ENCODE peak calls at places on chromosomes 1 and 21, in seven cellular contexts. One of them, this sample, is unnamed. For H3K27me3, the result is how much of the 10 kb centered on the place peaks cover.

GRCh38 chr1:20194770-20195463 is 8.6 kb upstream of the PLA2G2C start:
- DNase-seq in dorsolateral prefrontal cortex: peak
- DNase-seq in IMR-90: peak
- DNase-seq in psoas muscle: peak
- DNase-seq in cardiac muscle cell: peak
- DNase-seq in sigmoid colon: peak
- DNase-seq in neural progenitor cell: peak
- DNase-seq in this sample: peak

GRCh38 chr1:32239790-32240139 is 7.3 kb upstream of the FAM167B start:
- DNase-seq in cardiac muscle cell: no peak
- DNase-seq in dorsolateral prefrontal cortex: no peak
- DNase-seq in sigmoid colon: peak
- DNase-seq in psoas muscle: peak
- DNase-seq in neural progenitor cell: no peak
- DNase-seq in IMR-90: no peak
- DNase-seq in this sample: no peak

GRCh38 chr1:237814319-237814924 is 76.3 kb downstream of the ZP4 start:
- DNase-seq in cardiac muscle cell: peak
- DNase-seq in neural progenitor cell: peak
- DNase-seq in dorsolateral prefrontal cortex: no peak
- DNase-seq in sigmoid colon: no peak
- DNase-seq in psoas muscle: no peak
- DNase-seq in IMR-90: peak
- DNase-seq in this sample: no peak

GRCh38 chr1:161324020-161324419 is 9.8 kb downstream of the SDHC start:
- DNase-seq in IMR-90: no peak
- DNase-seq in cardiac muscle cell: no peak
- DNase-seq in sigmoid colon: no peak
- DNase-seq in dorsolateral prefrontal cortex: no peak
- DNase-seq in neural progenitor cell: no peak
- DNase-seq in psoas muscle: no peak
- DNase-seq in this sample: no peak

GRCh38 chr1:30088594-30089556 is 634.5 kb downstream of the MATN1 start:
- DNase-seq in neural progenitor cell: no peak
- DNase-seq in psoas muscle: peak
- DNase-seq in sigmoid colon: no peak
- DNase-seq in IMR-90: no peak
- DNase-seq in cardiac muscle cell: peak
- DNase-seq in dorsolateral prefrontal cortex: no peak
- DNase-seq in this sample: no peak

GRCh38 chr1:89941110-89941770 is 53.7 kb upstream of the ZNF326 start:
- DNase-seq in neural progenitor cell: peak
- DNase-seq in IMR-90: no peak
- DNase-seq in cardiac muscle cell: no peak
- DNase-seq in psoas muscle: no peak
- DNase-seq in dorsolateral prefrontal cortex: no peak
- DNase-seq in sigmoid colon: no peak
- DNase-seq in this sample: no peak

GRCh38 chr1:53944469-53945182 is 873 bp downstream of the IFT25 start:
- DNase-seq in IMR-90: no peak
- DNase-seq in dorsolateral prefrontal cortex: no peak
- DNase-seq in sigmoid colon: no peak
- DNase-seq in neural progenitor cell: no peak
- DNase-seq in psoas muscle: no peak
- DNase-seq in cardiac muscle cell: peak
- DNase-seq in this sample: peak

GRCh38 chr1:153866045-153866850 is 56.5 kb downstream of the GATAD2B start:
- DNase-seq in sigmoid colon: no peak
- DNase-seq in IMR-90: peak
- DNase-seq in psoas muscle: no peak
- DNase-seq in dorsolateral prefrontal cortex: no peak
- DNase-seq in cardiac muscle cell: peak
- DNase-seq in neural progenitor cell: no peak
- DNase-seq in this sample: no peak

GRCh38 chr1:33818071-33818470 is 45.8 kb upstream of the HMGB4 start:
- DNase-seq in IMR-90: no peak
- DNase-seq in neural progenitor cell: no peak
- DNase-seq in cardiac muscle cell: no peak
- DNase-seq in dorsolateral prefrontal cortex: no peak
- DNase-seq in sigmoid colon: no peak
- DNase-seq in psoas muscle: no peak
- DNase-seq in this sample: no peak

GRCh38 chr1:41381691-41382530 is 20.7 kb downstream of the FOXO6 start:
- DNase-seq in IMR-90: no peak
- DNase-seq in psoas muscle: peak
- DNase-seq in sigmoid colon: peak
- DNase-seq in cardiac muscle cell: peak
- DNase-seq in dorsolateral prefrontal cortex: no peak
- DNase-seq in neural progenitor cell: peak
- DNase-seq in this sample: no peak

GRCh38 chr1:38512789-38513188 is 346.8 kb downstream of the RRAGC start:
- DNase-seq in dorsolateral prefrontal cortex: no peak
- DNase-seq in neural progenitor cell: no peak
- DNase-seq in sigmoid colon: no peak
- DNase-seq in psoas muscle: no peak
- DNase-seq in IMR-90: no peak
- DNase-seq in cardiac muscle cell: no peak
- DNase-seq in this sample: peak

GRCh38 chr1:198806861-198807260 is 168.0 kb downstream of the PTPRC start:
- DNase-seq in dorsolateral prefrontal cortex: no peak
- DNase-seq in psoas muscle: no peak
- DNase-seq in sigmoid colon: no peak
- DNase-seq in neural progenitor cell: no peak
- DNase-seq in cardiac muscle cell: no peak
- DNase-seq in IMR-90: no peak
- DNase-seq in this sample: no peak

GRCh38 chr1:76782777-76783176 is 84.5 kb upstream of the ST6GALNAC5 start:
- DNase-seq in cardiac muscle cell: peak
- DNase-seq in dorsolateral prefrontal cortex: no peak
- DNase-seq in sigmoid colon: no peak
- DNase-seq in psoas muscle: no peak
- DNase-seq in IMR-90: peak
- DNase-seq in neural progenitor cell: no peak
- DNase-seq in this sample: no peak

GRCh38 chr1:941588-942383 is 17.3 kb downstream of the NOC2L start:
- DNase-seq in psoas muscle: no peak
- DNase-seq in sigmoid colon: peak
- DNase-seq in cardiac muscle cell: peak
- DNase-seq in neural progenitor cell: peak
- DNase-seq in IMR-90: peak
- DNase-seq in dorsolateral prefrontal cortex: no peak
- DNase-seq in this sample: peak

GRCh38 chr1:939511-940107 is 15.9 kb downstream of the SAMD11 start:
- DNase-seq in psoas muscle: no peak
- DNase-seq in IMR-90: no peak
- DNase-seq in cardiac muscle cell: no peak
- DNase-seq in dorsolateral prefrontal cortex: no peak
- DNase-seq in neural progenitor cell: no peak
- DNase-seq in sigmoid colon: no peak
- DNase-seq in this sample: no peak

GRCh38 chr1:941027-941587 is 17.4 kb downstream of the SAMD11 start:
- DNase-seq in dorsolateral prefrontal cortex: no peak
- DNase-seq in cardiac muscle cell: no peak
- DNase-seq in psoas muscle: no peak
- DNase-seq in IMR-90: no peak
- DNase-seq in neural progenitor cell: no peak
- DNase-seq in sigmoid colon: no peak
- DNase-seq in this sample: no peak

GRCh38 chr1:938711-939504 is 15.2 kb downstream of the SAMD11 start:
- DNase-seq in IMR-90: no peak
- DNase-seq in dorsolateral prefrontal cortex: no peak
- DNase-seq in cardiac muscle cell: no peak
- DNase-seq in neural progenitor cell: peak
- DNase-seq in psoas muscle: no peak
- DNase-seq in sigmoid colon: no peak
- DNase-seq in this sample: no peak

DNA sequence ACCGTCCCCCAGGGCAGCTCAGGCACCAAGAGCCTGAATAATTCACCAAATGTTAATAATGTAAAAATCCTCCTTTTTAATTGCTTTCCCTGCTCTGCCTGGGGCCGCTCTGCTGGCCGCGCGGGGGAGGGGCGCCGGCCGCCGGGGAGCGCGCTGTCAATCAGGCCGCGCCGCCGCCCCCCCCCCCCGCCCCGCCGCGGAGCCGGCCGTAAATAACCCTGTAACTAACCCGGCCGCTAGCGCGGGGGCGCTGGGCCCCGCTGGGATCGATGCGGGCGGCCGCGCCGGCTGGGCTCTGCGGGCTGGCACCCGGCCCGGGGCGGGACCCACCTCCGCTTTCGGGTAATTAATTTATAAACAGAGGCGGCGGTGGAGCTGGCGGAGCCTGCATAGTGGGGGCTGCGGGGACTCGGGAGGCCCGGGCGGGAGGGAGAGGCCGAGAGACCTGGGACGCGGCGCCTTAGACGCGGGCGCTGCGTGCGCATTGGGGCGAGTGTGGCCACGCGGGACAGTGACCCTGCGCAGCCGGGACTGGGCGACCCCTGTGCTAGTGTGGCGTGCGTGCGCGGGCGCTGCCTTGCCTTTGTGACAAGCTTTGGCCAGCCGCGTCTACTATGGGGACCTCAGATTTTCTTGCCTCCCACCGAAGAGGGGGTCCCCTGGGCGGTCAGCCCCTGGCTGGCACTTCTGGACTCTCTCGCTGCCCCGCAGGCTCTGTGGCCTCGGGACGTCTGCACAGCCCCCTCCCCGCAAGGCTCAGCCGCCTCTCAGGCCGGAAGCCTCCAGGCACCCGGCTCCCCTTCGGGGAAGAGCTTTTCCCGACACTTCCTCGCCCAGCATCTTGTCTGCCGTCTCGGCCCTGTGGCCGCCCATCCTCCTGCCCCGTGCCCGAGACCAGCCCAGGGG is 16.7 kb downstream of the SAMD11 start:
- DNase-seq in psoas muscle: peak
- DNase-seq in dorsolateral prefrontal cortex: no peak
- DNase-seq in sigmoid colon: peak
- DNase-seq in IMR-90: peak
- DNase-seq in cardiac muscle cell: peak
- DNase-seq in neural progenitor cell: peak
- DNase-seq in this sample: no peak
- H3K27me3 ChIP-seq in psoas muscle: under half
- H3K27me3 ChIP-seq in dorsolateral prefrontal cortex: under half
- H3K27me3 ChIP-seq in sigmoid colon: half or more
- H3K27me3 ChIP-seq in IMR-90: under half
- H3K27me3 ChIP-seq in cardiac muscle cell: under half
- H3K27me3 ChIP-seq in neural progenitor cell: half or more
- H3K27me3 ChIP-seq in this sample: under half

DNA sequence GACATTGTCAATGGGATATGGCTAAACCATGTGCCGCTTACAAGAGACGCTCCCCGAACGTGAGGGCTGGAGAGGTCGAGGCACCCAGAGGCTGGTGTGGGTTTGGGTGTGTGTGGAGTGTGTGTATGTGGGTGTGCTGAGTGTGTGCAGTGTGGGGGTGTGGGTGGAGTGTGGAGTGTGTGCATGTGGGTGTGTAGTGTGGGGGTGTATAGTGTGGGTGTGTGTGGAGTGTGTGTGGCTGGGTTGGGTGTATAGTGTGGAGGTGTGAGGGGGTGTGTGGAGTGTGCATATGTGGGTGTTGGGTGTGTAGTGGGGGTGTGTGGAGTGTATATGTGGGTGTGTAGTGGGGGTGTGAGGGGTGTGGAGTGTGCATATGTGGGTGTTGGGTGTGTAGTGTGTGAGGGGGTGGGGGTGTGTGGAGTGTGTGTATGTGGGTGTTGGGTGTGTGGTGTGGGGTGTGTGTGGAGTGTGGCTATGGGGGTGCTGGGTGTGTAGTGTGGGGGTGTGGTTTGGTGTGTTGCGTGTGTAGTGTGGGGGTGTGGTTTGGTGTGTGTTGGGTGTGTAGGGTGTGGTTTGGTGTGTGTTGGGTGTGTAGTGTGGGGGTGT is 42.2 kb downstream of the SLC19A1 start:
- DNase-seq in neural progenitor cell: no peak
- DNase-seq in sigmoid colon: peak
- DNase-seq in cardiac muscle cell: no peak
- DNase-seq in IMR-90: no peak
- DNase-seq in dorsolateral prefrontal cortex: no peak
- DNase-seq in psoas muscle: peak
- DNase-seq in this sample: no peak
- H3K27me3 ChIP-seq in neural progenitor cell: under half
- H3K27me3 ChIP-seq in sigmoid colon: under half
- H3K27me3 ChIP-seq in cardiac muscle cell: under half
- H3K27me3 ChIP-seq in IMR-90: under half
- H3K27me3 ChIP-seq in dorsolateral prefrontal cortex: under half
- H3K27me3 ChIP-seq in psoas muscle: under half
- H3K27me3 ChIP-seq in this sample: under half

GRCh38 chr1:183038333-183038876 is 15.2 kb downstream of the LAMC1 start:
- DNase-seq in sigmoid colon: no peak
- DNase-seq in neural progenitor cell: no peak
- DNase-seq in psoas muscle: no peak
- DNase-seq in dorsolateral prefrontal cortex: no peak
- DNase-seq in IMR-90: no peak
- DNase-seq in cardiac muscle cell: no peak
- DNase-seq in this sample: no peak
- H3K27me3 ChIP-seq in sigmoid colon: under half
- H3K27me3 ChIP-seq in neural progenitor cell: under half
- H3K27me3 ChIP-seq in psoas muscle: under half
- H3K27me3 ChIP-seq in dorsolateral prefrontal cortex: under half
- H3K27me3 ChIP-seq in IMR-90: under half
- H3K27me3 ChIP-seq in cardiac muscle cell: under half
- H3K27me3 ChIP-seq in this sample: under half

GRCh38 chr1:46492269-46492853 is 2.7 kb downstream of the DMBX1 start:
- DNase-seq in cardiac muscle cell: no peak
- DNase-seq in sigmoid colon: no peak
- DNase-seq in dorsolateral prefrontal cortex: no peak
- DNase-seq in psoas muscle: no peak
- DNase-seq in IMR-90: no peak
- DNase-seq in neural progenitor cell: no peak
- DNase-seq in this sample: no peak

GRCh38 chr1:46491500-46492268 is 2.0 kb downstream of the DMBX1 start:
- DNase-seq in sigmoid colon: no peak
- DNase-seq in dorsolateral prefrontal cortex: no peak
- DNase-seq in neural progenitor cell: no peak
- DNase-seq in psoas muscle: no peak
- DNase-seq in IMR-90: no peak
- DNase-seq in cardiac muscle cell: no peak
- DNase-seq in this sample: no peak

GRCh38 chr1:46493316-46494032 is 3.8 kb downstream of the DMBX1 start:
- DNase-seq in sigmoid colon: no peak
- DNase-seq in cardiac muscle cell: no peak
- DNase-seq in IMR-90: no peak
- DNase-seq in dorsolateral prefrontal cortex: no peak
- DNase-seq in neural progenitor cell: no peak
- DNase-seq in psoas muscle: no peak
- DNase-seq in this sample: no peak

GRCh38 chr1:46490603-46491499 is 1.2 kb downstream of the DMBX1 start:
- DNase-seq in cardiac muscle cell: no peak
- DNase-seq in psoas muscle: no peak
- DNase-seq in neural progenitor cell: peak
- DNase-seq in IMR-90: no peak
- DNase-seq in dorsolateral prefrontal cortex: no peak
- DNase-seq in sigmoid colon: no peak
- DNase-seq in this sample: peak

GRCh38 chr1:46492871-46493270 is 3.2 kb downstream of the DMBX1 start:
- DNase-seq in dorsolateral prefrontal cortex: no peak
- DNase-seq in neural progenitor cell: no peak
- DNase-seq in IMR-90: no peak
- DNase-seq in psoas muscle: no peak
- DNase-seq in cardiac muscle cell: no peak
- DNase-seq in sigmoid colon: no peak
- DNase-seq in this sample: no peak
- H3K27me3 ChIP-seq in dorsolateral prefrontal cortex: under half
- H3K27me3 ChIP-seq in neural progenitor cell: half or more
- H3K27me3 ChIP-seq in IMR-90: half or more
- H3K27me3 ChIP-seq in psoas muscle: under half
- H3K27me3 ChIP-seq in cardiac muscle cell: half or more
- H3K27me3 ChIP-seq in sigmoid colon: half or more
- H3K27me3 ChIP-seq in this sample: under half

This sample was measured in mammary epithelial cell.